ENCODE peak calls at places on chromosomes 12 and 14, in four cellular contexts. D, C, V and O are unnamed samples.

GRCh38 chr12:113142173-113142885 is 6.8 kb upstream of the RASAL1 start:
- DNase-seq in D (no peak), C (peak; percentile 97), V (no peak), O (peak; percentile 19)

GRCh38 chr12:96236221-96236822 is 42.1 kb downstream of the ELK3 start:
- DNase-seq in V (peak; percentile 72), C (no peak), D (no peak), O (no peak)

GRCh38 chr12:51348116-51348515 is 1.6 kb upstream of the CELA1 start:
- DNase-seq in D (no peak), V (no peak), C (no peak), O (no peak)

GRCh38 chr14:68027276-68027675 is 207.7 kb downstream of the RAD51B start:
- DNase-seq in D (no peak), V (no peak), C (no peak), O (no peak)

GRCh38 chr12:76471579-76471978 is 88.0 kb downstream of the OSBPL8 start:
- DNase-seq in D (no peak), V (no peak), C (no peak), O (no peak)

GRCh38 chr14:68089146-68089715 is 269.7 kb downstream of the RAD51B start:
- DNase-seq in V (peak; percentile 92), D (no peak), C (no peak), O (no peak)

GRCh38 chr14:71720978-71721624 is 211.1 kb upstream of the RGS6 start:
- DNase-seq in D (peak; percentile 51), C (peak; percentile 73), V (peak; percentile 65), O (peak; percentile 72)

GRCh38 chr12:52044284-52044983 is 6.8 kb upstream of the NR4A1 start:
- DNase-seq in D (no peak), V (peak; percentile 62), C (peak; percentile 79), O (no peak)

GRCh38 chr14:103719766-103720165 is 4.2 kb downstream of the ZFYVE21 start:
- DNase-seq in D (no peak), V (no peak), C (no peak), O (no peak)

GRCh38 chr12:122867701-122868461 is 28.0 kb downstream of the VPS37B start:
- DNase-seq in V (no peak), C (no peak), D (peak; percentile 28), O (no peak)

GRCh38 chr14:40601063-40601462 is 1005.6 kb upstream of the LRFN5 start:
- DNase-seq in V (no peak), C (no peak), D (no peak), O (no peak)

GRCh38 chr12:11718768-11719253 is 69.3 kb downstream of the ETV6 start:
- DNase-seq in V (peak; percentile 86), C (no peak), D (no peak), O (peak; percentile 77)

GRCh38 chr12:132451172-132451835 is 38.6 kb upstream of the FBRSL1 start:
- DNase-seq in C (no peak), V (no peak), D (no peak), O (no peak)

GRCh38 chr12:111503116-111503515 is 96.0 kb downstream of the ATXN2 start:
- DNase-seq in C (no peak), D (no peak), V (no peak), O (no peak)

GRCh38 chr12:6823161-6824084 is 1.8 kb downstream of the GPR162 start:
- DNase-seq in V (peak; percentile 12), C (no peak), D (no peak), O (no peak)

GRCh38 chr14:58455593-58456265 is 28.2 kb downstream of the KIAA0586 start:
- DNase-seq in V (peak; percentile 95), D (peak; percentile 38), C (no peak), O (peak; percentile 55)

GRCh38 chr12:57011438-57012424 is 4.6 kb downstream of the TAC3 start:
- DNase-seq in V (no peak), C (no peak), D (no peak), O (no peak)

GRCh38 chr12:13299457-13299856 is 102.9 kb downstream of the EMP1 start:
- DNase-seq in V (no peak), D (no peak), C (no peak), O (no peak)

GRCh38 chr14:96821501-96821900 is 24.3 kb downstream of the VRK1 start:
- DNase-seq in D (no peak), V (no peak), C (no peak), O (no peak)